ENCODE peak calls at places on chromosomes 12 and 14, in nine cellular contexts. D is lower leg skin, V is HepG2, W is breast epithelium, P is A549, Z is right lobe of liver, M is uterus, F is IMR-90, Y is stomach. G is an unnamed sample.

GRCh38 chr12:646303-647038 is 16.8 kb downstream of the NINJ2 start:
- DNase-seq in F (no peak), M (peak; percentile 70), D (peak; percentile 64), Z (peak; percentile 93), Y (peak; percentile 73), V (peak; percentile 95), P (no peak), W (no peak), G (peak; percentile 74)

GRCh38 chr14:94171208-94171607 is 2.9 kb upstream of the PPP4R4 start:
- DNase-seq in M (no peak), F (peak; percentile 42), W (no peak), D (no peak), Y (no peak), Z (no peak), V (no peak), P (no peak), G (no peak)

GRCh38 chr14:105529506-105530445 is 3.4 kb downstream of the TMEM121 start:
- DNase-seq in D (no peak), M (no peak), V (peak; percentile 50), Y (peak; percentile 50), P (no peak), F (no peak), Z (no peak), W (no peak), G (no peak)

GRCh38 chr14:98714604-98715003 is 557.4 kb downstream of the BCL11B start:
- DNase-seq in W (no peak), Z (no peak), V (no peak), D (no peak), F (no peak), M (no peak), P (no peak), Y (no peak), G (no peak)

GRCh38 chr14:100440207-100440631 is 117.1 kb downstream of the SLC25A47 start:
- DNase-seq in F (peak; percentile 58), P (peak; percentile 89), Z (peak; percentile 85), M (peak; percentile 84), D (peak; percentile 66), V (peak; percentile 73), Y (peak; percentile 77), W (peak; percentile 89), G (peak; percentile 79)

GRCh38 chr14:62645649-62646048 is 399.6 kb downstream of the KCNH5 start:
- DNase-seq in P (no peak), Z (no peak), M (no peak), W (no peak), F (peak; percentile 81), V (no peak), Y (no peak), D (no peak), G (no peak)

GRCh38 chr12:97716356-97716755 is 253.8 kb downstream of the RMST start:
- DNase-seq in M (no peak), P (peak; percentile 5), Y (no peak), V (peak; percentile 9), D (no peak), Z (no peak), F (no peak), W (no peak), G (no peak)

GRCh38 chr14:26163761-26164160 is 434.1 kb downstream of the NOVA1 start:
- DNase-seq in P (no peak), Y (no peak), V (peak; percentile 28), F (peak; percentile 20), W (no peak), D (no peak), Z (no peak), M (no peak), G (no peak)

GRCh38 chr14:64244279-64244678 is 49.9 kb downstream of the ESR2 start:
- DNase-seq in P (no peak), W (peak; percentile 25), Y (peak; percentile 59), D (no peak), Z (no peak), M (no peak), F (no peak), V (no peak), G (no peak)

GRCh38 chr12:70249903-70250302 is 6.7 kb downstream of the CNOT2 start:
- DNase-seq in D (no peak), F (peak; percentile 55), W (no peak), Z (no peak), V (no peak), M (no peak), P (no peak), Y (no peak), G (no peak)

GRCh38 chr14:69428289-69428998 is 30.0 kb downstream of the SLC39A9 start:
- DNase-seq in D (no peak), M (no peak), W (no peak), Y (no peak), P (no peak), F (no peak), V (no peak), Z (no peak), G (no peak)

GRCh38 chr12:39127401-39127800 is 222.0 kb upstream of the CPNE8 start:
- DNase-seq in V (peak; percentile 3), W (no peak), Z (no peak), Y (no peak), F (no peak), M (no peak), P (peak; percentile 52), D (no peak), G (no peak)

GRCh38 chr12:70550180-70550577 is 87.0 kb downstream of the PTPRB start:
- DNase-seq in Z (no peak), P (no peak), V (no peak), M (no peak), D (no peak), Y (no peak), W (no peak), F (no peak), G (no peak)

GRCh38 chr14:100980823-100981222 is 77.3 kb upstream of the RTL1 start:
- DNase-seq in P (no peak), Z (no peak), F (no peak), Y (no peak), V (no peak), M (no peak), W (no peak), D (no peak), G (no peak)

DNA sequence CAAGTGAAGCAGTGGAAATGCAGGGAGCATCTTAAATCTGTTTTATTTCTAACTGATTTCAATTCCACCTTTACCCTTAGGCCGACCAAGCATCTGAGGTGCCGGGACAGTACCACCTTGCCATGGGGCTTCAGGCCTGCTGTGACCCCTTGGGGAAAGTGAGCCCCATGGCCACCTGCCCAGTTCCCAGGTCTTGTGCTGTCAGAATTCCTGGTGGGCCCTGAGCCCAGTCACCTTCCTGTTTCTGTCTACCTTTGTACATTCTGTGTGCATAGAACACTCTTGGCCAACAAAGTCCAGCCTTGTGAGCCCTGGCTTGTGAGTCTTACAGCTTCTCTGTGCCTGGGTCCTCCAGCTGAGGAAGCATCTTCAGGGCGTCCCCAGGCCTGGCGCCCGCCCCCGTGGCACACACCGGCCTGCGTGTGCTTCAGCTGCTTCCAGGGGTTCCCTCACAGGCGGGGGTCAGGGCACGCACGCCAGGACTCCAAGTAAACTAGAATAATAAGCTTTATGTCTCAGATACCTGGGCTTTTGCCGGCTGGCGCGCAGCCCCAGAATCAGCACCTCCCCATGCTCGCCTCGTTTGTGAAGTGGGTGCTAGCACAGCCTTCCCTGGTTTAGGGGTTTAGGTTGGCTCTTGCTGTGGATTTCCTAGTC is 10.3 kb downstream of the ZFYVE21 start:
- DNase-seq in F (no peak), P (no peak), Z (no peak), D (no peak), V (no peak), M (no peak), W (no peak), Y (no peak), G (no peak)
- H3K4me3 ChIP-seq in F (no peak overlapping the region), P (no peak overlapping the region), Z (no peak overlapping the region), D (no peak overlapping the region), V (no peak overlapping the region), M (no peak overlapping the region), W (no peak overlapping the region), Y (no peak overlapping the region), G (no peak overlapping the region)

GRCh38 chr14:50559990-50560928 is at the start of gene ATL1:
- DNase-seq in M (peak; percentile 73), P (peak; percentile 48), D (peak; percentile 58), Y (peak; percentile 68), F (peak; percentile 74), Z (peak; percentile 63), W (peak; percentile 58), V (no peak), G (peak; percentile 90)
- TF ChIP-seq POLR2A in M (no peak), P (peak; percentile 29), D (no peak), Y (no peak), F (peak; percentile 5), Z (no peak), W (peak; percentile 34), V (no peak), G (peak; percentile 18)

DNA sequence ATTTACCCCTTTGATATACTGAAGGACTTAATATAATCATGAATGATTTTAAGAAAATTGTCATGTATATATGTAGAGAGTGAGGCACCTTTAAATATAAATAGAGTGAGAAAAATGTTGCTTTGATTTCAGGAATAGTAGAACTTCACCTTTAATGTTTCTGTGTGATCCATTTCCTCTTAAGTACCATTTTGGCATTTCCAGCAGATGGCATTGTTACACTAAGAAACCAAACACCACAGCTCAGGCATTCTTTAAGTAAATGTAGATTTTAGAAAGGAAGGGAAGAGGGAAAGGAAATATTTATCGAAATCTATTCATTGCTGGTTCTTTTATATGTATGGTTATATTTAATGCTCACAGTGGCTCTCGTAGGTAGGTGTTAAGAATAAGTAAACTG is 556.7 kb upstream of the FBXO33 start:
- DNase-seq in Z (no peak), D (no peak), F (no peak), V (peak; percentile 64), M (no peak), P (no peak), Y (no peak), W (no peak), G (no peak)
- TF ChIP-seq CTCF in Z (peak; percentile 18), D (no peak), F (peak; percentile 8), V (peak; percentile 76), M (peak; percentile 8), P (peak; percentile 41), Y (no peak), W (peak; percentile 18), G (no peak)

GRCh38 chr14:61551419-61551818 is 143.9 kb upstream of the HIF1A start:
- DNase-seq in Y (no peak), D (no peak), P (no peak), M (no peak), F (no peak), Z (no peak), V (no peak), W (no peak), G (no peak)

GRCh38 chr14:61553730-61554641 is 141.3 kb upstream of the HIF1A start:
- DNase-seq in Z (peak; percentile 76), F (peak; percentile 98), V (peak; percentile 99), P (peak; percentile 85), W (no peak), M (no peak), Y (no peak), D (peak; percentile 62), G (no peak)

GRCh38 chr14:61549425-61549824 is 145.9 kb upstream of the HIF1A start:
- DNase-seq in W (no peak), D (no peak), Z (no peak), F (peak; percentile 63), V (no peak), M (no peak), Y (no peak), P (no peak), G (no peak)

GRCh38 chr14:61555056-61555838 is 140.1 kb upstream of the HIF1A start:
- DNase-seq in Y (no peak), Z (no peak), V (no peak), F (peak; percentile 75), P (no peak), W (no peak), D (no peak), M (no peak), G (no peak)

DNA sequence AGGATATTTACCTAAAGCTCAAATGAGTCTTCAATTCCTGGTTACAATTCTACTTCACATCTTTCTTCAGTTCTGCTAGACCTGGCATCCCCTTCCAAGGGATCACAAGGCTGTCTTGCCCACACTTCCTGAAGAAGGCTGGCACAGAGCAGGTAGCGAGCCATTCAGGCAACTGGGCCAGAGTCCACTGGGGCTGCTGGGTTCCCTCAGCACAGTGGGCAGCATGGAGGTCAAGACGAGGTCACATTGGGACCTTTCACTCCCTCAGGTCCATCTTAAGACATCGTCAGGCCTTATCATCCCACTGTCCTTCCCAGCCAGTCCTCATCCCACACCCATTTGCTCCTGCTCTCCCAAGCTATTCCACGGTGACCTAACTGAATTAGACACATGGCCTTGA is 143.1 kb upstream of the HIF1A start:
- DNase-seq in M (no peak), Z (no peak), W (no peak), Y (no peak), P (no peak), V (no peak), F (no peak), D (no peak), G (no peak)
- H3K4me3 ChIP-seq in M (no peak overlapping the region), Z (no peak overlapping the region), W (no peak overlapping the region), Y (no peak overlapping the region), P (no peak overlapping the region), V (no peak overlapping the region), F (no peak overlapping the region), D (no peak overlapping the region), G (no peak overlapping the region)

G was measured in sigmoid colon.